ENCODE peak calls at places on chromosomes 5 and 9, in seven cellular contexts. I, K, F, W, X, O and T are unnamed samples. For H3K4me1, the result is how much of the 10 kb centered on the place peaks cover.

GRCh38 chr5:170681013-170681433 is 102.5 kb upstream of the GABRP start:
- DNase-seq in K (no peak), X (no peak), I (no peak), F (no peak), W (no peak), O (no peak), T (peak)

GRCh38 chr9:35660966-35661413 is 2.9 kb downstream of the CCDC107 start:
- DNase-seq in K (peak), F (no peak), W (peak), I (peak), O (peak), X (peak), T (peak)

GRCh38 chr5:66963559-66963971 is 233.0 kb downstream of the CD180 start:
- DNase-seq in W (no peak), K (no peak), I (no peak), X (no peak), O (no peak), F (no peak), T (no peak)

GRCh38 chr5:174505621-174506020 is 218.8 kb upstream of the MSX2 start:
- DNase-seq in K (no peak), F (no peak), W (no peak), I (no peak), X (no peak), O (no peak), T (no peak)

GRCh38 chr9:398085-398484 is 183.4 kb downstream of the DOCK8 start:
- DNase-seq in K (no peak), W (no peak), X (no peak), O (no peak), I (no peak), F (no peak), T (no peak)

GRCh38 chr5:9468070-9468388 is 77.8 kb downstream of the SEMA5A start:
- DNase-seq in I (no peak), K (peak), O (no peak), X (no peak), F (no peak), W (no peak), T (no peak)

GRCh38 chr9:134683714-134684374 is 42.2 kb downstream of the COL5A1 start:
- DNase-seq in F (no peak), O (no peak), W (peak), K (no peak), X (no peak), I (no peak), T (no peak)

GRCh38 chr5:72515211-72515610 is 8.0 kb upstream of the ZNF366 start:
- DNase-seq in W (no peak), O (no peak), F (peak), K (no peak), I (no peak), X (no peak), T (no peak)

GRCh38 chr5:139470821-139471300 is at the start of gene SMIM33:
- DNase-seq in W (peak), X (no peak), K (no peak), O (no peak), F (no peak), I (no peak), T (no peak)

GRCh38 chr5:168552146-168552545 is 23.0 kb downstream of the FBLL1 start:
- DNase-seq in X (no peak), I (no peak), W (no peak), O (no peak), F (no peak), K (no peak), T (no peak)

GRCh38 chr9:127822108-127822507 is 19.4 kb downstream of the FPGS start:
- DNase-seq in I (no peak), X (no peak), O (no peak), W (no peak), F (no peak), K (no peak), T (no peak)

GRCh38 chr5:38598994-38599611 is 42.7 kb upstream of the LIFR start:
- DNase-seq in F (no peak), X (peak), O (no peak), K (no peak), I (peak), W (no peak), T (no peak)

GRCh38 chr9:88396836-88397577 is 8.8 kb downstream of the SPIN1 start:
- DNase-seq in F (no peak), K (no peak), I (no peak), X (no peak), O (no peak), W (no peak), T (no peak)

GRCh38 chr9:36306481-36307306 is 48.4 kb upstream of the GNE start:
- DNase-seq in W (no peak), K (no peak), O (no peak), F (no peak), I (no peak), X (peak), T (no peak)

DNA sequence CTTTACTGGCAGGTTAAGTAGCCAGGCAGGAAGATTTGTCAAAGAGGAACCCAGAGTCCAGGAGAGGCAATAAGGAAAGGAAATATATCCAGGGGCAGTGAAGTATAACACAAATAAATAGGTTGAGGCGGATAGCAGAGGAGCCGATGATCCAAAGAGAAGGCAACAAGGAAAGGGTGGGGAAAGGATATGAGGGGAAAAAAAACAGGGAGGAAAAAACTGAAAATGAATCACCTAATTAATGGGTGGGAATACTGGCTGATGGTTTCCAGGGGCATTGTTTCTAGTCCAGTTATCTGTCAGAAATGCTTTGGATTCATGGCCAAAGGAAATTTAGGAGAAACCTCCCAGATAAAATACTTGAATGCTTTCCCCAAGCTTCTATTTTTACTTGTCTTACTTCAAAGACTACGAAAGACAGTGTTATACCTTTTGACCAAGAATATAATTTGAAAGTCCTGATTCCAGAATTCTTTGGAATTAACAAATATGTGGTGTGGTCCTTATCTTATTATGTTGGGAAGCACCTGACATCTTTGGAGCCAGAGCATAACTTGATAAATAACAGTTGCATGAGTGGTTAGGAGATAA is 146.5 kb downstream of the AOPEP start:
- DNase-seq in I (no peak), X (no peak), F (no peak), K (peak), W (no peak), O (no peak), T (no peak)
- H3K4me1 ChIP-seq in I (half or more), X (under half), F (half or more), K (under half), W (under half), O (under half), T (under half)

DNA sequence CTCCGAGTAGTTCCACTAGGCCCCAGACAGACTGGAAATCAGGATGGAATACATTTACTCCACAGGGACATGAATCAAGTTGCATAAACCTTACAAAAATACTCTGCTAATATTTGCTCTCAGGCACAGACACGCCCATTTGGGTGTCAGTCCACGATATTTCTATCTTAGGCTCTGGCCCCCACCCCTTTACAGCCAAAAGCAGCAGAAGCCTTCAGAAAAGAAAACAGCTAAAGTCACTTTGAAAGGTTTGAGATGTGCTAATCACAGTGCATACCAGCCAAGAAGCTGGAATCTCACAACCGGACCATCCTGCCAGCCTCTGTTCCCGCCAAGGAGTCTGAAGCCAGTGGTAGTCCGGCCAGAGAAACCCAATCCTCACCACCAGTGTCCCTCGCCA is 22.6 kb downstream of the PTPN3 start:
- DNase-seq in O (no peak), W (no peak), I (no peak), K (no peak), F (peak), X (peak), T (no peak)
- H3K27ac ChIP-seq in O (peak), W (no peak), I (no peak), K (no peak), F (peak), X (peak), T (no peak)

GRCh38 chr5:123157797-123158528 is 68.9 kb downstream of the PRDM6 start:
- DNase-seq in I (peak), F (no peak), X (no peak), O (no peak), W (no peak), K (no peak), T (no peak)

GRCh38 chr5:123164019-123164418 is 75.0 kb downstream of the PRDM6 start:
- DNase-seq in I (no peak), O (no peak), F (no peak), K (no peak), W (no peak), X (no peak), T (no peak)

GRCh38 chr5:123163225-123163876 is 74.3 kb downstream of the PRDM6 start:
- DNase-seq in F (no peak), W (no peak), O (no peak), X (no peak), K (no peak), I (no peak), T (no peak)
- TF ChIP-seq POLR2A in F (no peak), W (no peak), O (no peak), X (no peak), K (no peak), I (no peak), T (no peak)

GRCh38 chr9:136723362-136723976 is 11.1 kb downstream of the DIPK1B start:
- DNase-seq in F (no peak), K (no peak), X (no peak), O (no peak), I (no peak), W (no peak), T (no peak)
- H3K4me1 ChIP-seq in F (under half), K (under half), X (under half), O (under half), I (half or more), W (under half), T (under half)

GRCh38 chr9:120351106-120351505 is 228.9 kb downstream of the CDK5RAP2 start:
- DNase-seq in O (no peak), X (no peak), F (no peak), K (no peak), W (no peak), I (no peak), T (no peak)
- H3K27ac ChIP-seq in O (no peak), X (no peak), F (no peak), K (no peak), W (no peak), I (no peak), T (no peak)

GRCh38 chr9:133133680-133134418 is 12.8 kb upstream of the RALGDS start:
- DNase-seq in X (peak), F (peak), W (peak), K (peak), I (peak), O (peak), T (peak)
- TF ChIP-seq POLR2A in X (peak), F (peak), W (peak), K (peak), I (no peak), O (no peak), T (peak)